ENCODE peak calls at places on chromosomes 11 and 22, in seven cellular contexts. U is RPMI8226, D is activated gamma-delta T cell treated with Interleukin-2 at 50 U/mL for 16 hours, A is T-helper 2 cell, Y is ureter, Z is NCI-H1105 treated with DMSO at 0.1 percent for 48 hours, H is COLO829. E is an unnamed sample.

GRCh38 chr11:131674051-131674755 is 303.8 kb downstream of the NTM start:
- DNase-seq in U (peak; percentile 51), D (no peak), A (no peak), Y (peak; percentile 77), Z (peak; percentile 66), H (peak; percentile 53), E (no peak)

GRCh38 chr11:74871037-74871436 is 77.9 kb downstream of the XRRA1 start:
- DNase-seq in U (no peak), D (no peak), A (no peak), Y (no peak), Z (no peak), H (no peak), E (no peak)

GRCh38 chr11:62124186-62125113 is 639 bp downstream of the INCENP start:
- DNase-seq in U (peak; percentile 64), D (no peak), A (no peak), Y (no peak), Z (no peak), H (peak; percentile 41), E (no peak)

GRCh38 chr22:37639070-37639760 is at the start of gene SH3BP1:
- DNase-seq in U (peak; percentile 71), D (peak; percentile 59), A (peak; percentile 31), Y (peak; percentile 72), Z (peak; percentile 18), H (no peak), E (no peak)

GRCh38 chr11:118079507-118079906 is 2.6 kb downstream of the TMPRSS4 start:
- DNase-seq in U (no peak), D (no peak), A (no peak), Y (no peak), Z (no peak), H (no peak), E (peak; percentile 43)

GRCh38 chr11:57638005-57638760 is 11.5 kb downstream of the YPEL4 start:
- DNase-seq in U (peak; percentile 32), D (no peak), A (no peak), Y (peak; percentile 79), Z (peak; percentile 89), H (peak; percentile 94), E (no peak)

GRCh38 chr11:120952503-120953229 is 71.2 kb upstream of the TBCEL start:
- DNase-seq in U (peak; percentile 65), D (peak; percentile 45), A (no peak), Y (peak; percentile 87), Z (peak; percentile 88), H (peak; percentile 78), E (peak; percentile 47)

GRCh38 chr11:95831198-95831883 is 41.0 kb downstream of the CEP57 start:
- DNase-seq in U (no peak), D (no peak), A (no peak), Y (no peak), Z (no peak), H (peak; percentile 40), E (no peak)

GRCh38 chr11:96188625-96189006 is 154.4 kb downstream of the MAML2 start:
- DNase-seq in U (peak; percentile 61), D (peak; percentile 7), A (no peak), Y (no peak), Z (no peak), H (no peak), E (no peak)

GRCh38 chr11:97667057-97667456 is 1277.2 kb downstream of the JRKL start:
- DNase-seq in U (no peak), D (no peak), A (no peak), Y (no peak), Z (no peak), H (no peak), E (no peak)

GRCh38 chr11:64507832-64508375 is 83.1 kb upstream of the SLC22A12 start:
- DNase-seq in U (no peak), D (no peak), A (no peak), Y (no peak), Z (no peak), H (no peak), E (no peak)

GRCh38 chr11:60951611-60951908 is 416 bp downstream of the SLC15A3 start:
- DNase-seq in U (peak; percentile 34), D (no peak), A (no peak), Y (no peak), Z (no peak), H (no peak), E (no peak)

GRCh38 chr22:30829901-30830550 is 135.4 kb downstream of the OSBP2 start:
- DNase-seq in U (no peak), D (no peak), A (no peak), Y (no peak), Z (no peak), H (no peak), E (no peak)

GRCh38 chr11:33860926-33861325 is 30.9 kb downstream of the LMO2 start:
- DNase-seq in U (no peak), D (no peak), A (no peak), Y (no peak), Z (no peak), H (no peak), E (no peak)

GRCh38 chr11:58654079-58654907 is 31.8 kb downstream of the CNTF start:
- DNase-seq in U (peak; percentile 90), D (peak; percentile 73), A (peak; percentile 42), Y (peak; percentile 64), Z (peak; percentile 68), H (peak; percentile 89), E (peak; percentile 73)

GRCh38 chr22:44372611-44373010 is 59.9 kb upstream of the SHISAL1 start:
- DNase-seq in U (no peak), D (no peak), A (no peak), Y (no peak), Z (no peak), H (no peak), E (no peak)

GRCh38 chr22:41799486-41800347 is 762 bp upstream of the CCDC134 start:
- DNase-seq in U (peak; percentile 7), D (no peak), A (no peak), Y (peak; percentile 53), Z (no peak), H (no peak), E (no peak)

GRCh38 chr22:43819691-43820670 is 7.9 kb upstream of the EFCAB6 start:
- DNase-seq in U (no peak), D (no peak), A (no peak), Y (no peak), Z (peak; percentile 40), H (no peak), E (no peak)

GRCh38 chr11:58466293-58466692 is 24.3 kb upstream of the OR5B12 start:
- DNase-seq in U (no peak), D (no peak), A (no peak), Y (no peak), Z (no peak), H (no peak), E (no peak)

GRCh38 chr22:24060375-24060788 is 49.3 kb downstream of the CABIN1 start:
- DNase-seq in U (no peak), D (no peak), A (no peak), Y (peak; percentile 67), Z (no peak), H (peak; percentile 42), E (no peak)

GRCh38 chr22:33756508-33756949 is 163.7 kb downstream of the LARGE1 start:
- DNase-seq in U (no peak), D (no peak), A (no peak), Y (no peak), Z (no peak), H (no peak), E (no peak)

GRCh38 chr11:65432133-65432650 is 9.6 kb downstream of the NEAT1 start:
- DNase-seq in U (no peak), D (no peak), A (no peak), Y (no peak), Z (no peak), H (no peak), E (no peak)

GRCh38 chr11:126871792-126872191 is 128.8 kb downstream of the KIRREL3 start:
- DNase-seq in U (no peak), D (no peak), A (no peak), Y (no peak), Z (no peak), H (no peak), E (no peak)

GRCh38 chr11:36391062-36391461 is 95.0 kb downstream of the PRR5L start:
- DNase-seq in U (peak; percentile 25), D (no peak), A (no peak), Y (no peak), Z (peak; percentile 3), H (peak; percentile 29), E (no peak)

GRCh38 chr11:77821349-77821851 is 456 bp downstream of the AAMDC start:
- DNase-seq in U (peak; percentile 31), D (peak; percentile 17), A (no peak), Y (peak; percentile 46), Z (no peak), H (no peak), E (no peak)

E was measured in naive thymus-derived CD8-positive, alpha-beta T cell.